ENCODE peak calls at places on chromosome 17, in ten cellular contexts. M is mucosa of gallbladder; G is NCI-H510A treated with DMSO at 0.1 percent for 48 hours; X is ovary; Y is activated T-cell treated with anti-CD3 and anti-CD28 coated beads for 1 hour; L is cardiac septum; Q is occipital lobe; V is AML-193; B is C1 segment of cervical spinal cord; I is stimulated activated CD4-positive, alpha-beta T cell treated with anti-CD3 and anti-CD28 coated beads, TNF-alpha, amount 100 ng/mL, for 4 hours. H is an unnamed sample.

GRCh38 chr17:8150194-8151119 is 1.7 kb downstream of the PER1 start:
- DNase-seq in I (no peak), X (peak), G (no peak), M (no peak), L (no peak), Y (no peak), B (no peak), Q (no peak), V (no peak), H (no peak)

GRCh38 chr17:43169561-43170139 is 1.4 kb upstream of the NBR1 start:
- DNase-seq in L (no peak), Q (peak), I (peak), B (no peak), V (no peak), G (peak), X (peak), M (no peak), Y (no peak), H (peak)

GRCh38 chr17:68036304-68037147 is 991 bp downstream of the KPNA2 start:
- DNase-seq in L (no peak), Y (no peak), I (no peak), B (no peak), G (no peak), X (no peak), M (no peak), V (peak), Q (no peak), H (no peak)

GRCh38 chr17:64008346-64008745 is 10.2 kb downstream of the PRR29 start:
- DNase-seq in Y (no peak), Q (no peak), B (no peak), I (no peak), M (no peak), X (no peak), V (no peak), L (no peak), G (no peak), H (no peak)

GRCh38 chr17:56785396-56785795 is 48.3 kb downstream of the C17orf67 start:
- DNase-seq in L (no peak), X (no peak), Q (no peak), Y (no peak), I (no peak), M (no peak), B (no peak), G (no peak), V (no peak), H (no peak)

GRCh38 chr17:48052956-48053757 is 5.0 kb downstream of the NFE2L1 start:
- DNase-seq in G (peak), I (no peak), B (peak), Y (no peak), L (peak), X (peak), Q (peak), V (no peak), M (peak), H (no peak)

GRCh38 chr17:32502710-32503109 is 15.9 kb downstream of the CDK5R1 start:
- DNase-seq in Y (no peak), M (no peak), G (no peak), X (no peak), Q (no peak), L (no peak), V (no peak), B (no peak), I (no peak), H (no peak)

GRCh38 chr17:41959336-41960095 is 7.1 kb upstream of the CNP start:
- DNase-seq in X (peak), M (no peak), B (peak), Q (no peak), L (no peak), I (no peak), V (peak), G (no peak), Y (no peak), H (no peak)

GRCh38 chr17:70552230-70552981 is 383.1 kb downstream of the KCNJ2 start:
- DNase-seq in Y (no peak), V (peak), G (peak), I (no peak), L (no peak), B (no peak), X (no peak), M (no peak), Q (no peak), H (no peak)

GRCh38 chr17:10063730-10064221 is 134.6 kb downstream of the GAS7 start:
- DNase-seq in M (peak), V (peak), X (no peak), I (no peak), Y (no peak), L (peak), B (no peak), Q (no peak), G (no peak), H (peak)

GRCh38 chr17:50642071-50642721 is 7.5 kb downstream of the ABCC3 start:
- DNase-seq in V (no peak), L (no peak), X (no peak), Y (no peak), B (no peak), Q (no peak), I (no peak), M (no peak), G (no peak), H (no peak)

GRCh38 chr17:82930924-82931695 is 91.3 kb upstream of the ZNF750 start:
- DNase-seq in Y (no peak), B (no peak), M (no peak), I (no peak), V (no peak), Q (no peak), X (peak), G (no peak), L (peak), H (no peak)

GRCh38 chr17:67482784-67483183 is 105.7 kb downstream of the PITPNC1 start:
- DNase-seq in Y (no peak), Q (no peak), X (no peak), G (no peak), V (no peak), L (no peak), M (no peak), B (no peak), I (no peak), H (no peak)

GRCh38 chr17:74387365-74388218 is 20.3 kb downstream of the GPR142 start:
- DNase-seq in V (no peak), L (no peak), I (no peak), G (no peak), Q (no peak), B (no peak), X (no peak), Y (no peak), M (no peak), H (no peak)

GRCh38 chr17:10754861-10755591 is 25.2 kb upstream of the TMEM220 start:
- DNase-seq in Q (no peak), G (no peak), X (no peak), M (no peak), B (no peak), I (no peak), V (no peak), L (no peak), Y (no peak), H (no peak)

GRCh38 chr17:33169580-33170285 is 123.4 kb downstream of the ASIC2 start:
- DNase-seq in Q (no peak), X (no peak), L (no peak), I (no peak), M (no peak), G (no peak), B (no peak), V (no peak), Y (no peak), H (no peak)

GRCh38 chr17:2722611-2723010 is 11.0 kb upstream of the CLUH start:
- DNase-seq in Q (no peak), B (no peak), X (no peak), Y (no peak), M (no peak), L (no peak), G (no peak), V (no peak), I (no peak), H (no peak)

GRCh38 chr17:60901806-60902205 is 224.2 kb downstream of the BCAS3 start:
- DNase-seq in G (no peak), B (no peak), M (no peak), Y (no peak), X (no peak), L (no peak), Q (no peak), V (no peak), I (no peak), H (no peak)

GRCh38 chr17:62880120-62880519 is 72.0 kb upstream of the MARCHF10 start:
- DNase-seq in X (no peak), V (no peak), Q (no peak), Y (no peak), G (no peak), B (no peak), I (no peak), L (no peak), M (no peak), H (no peak)

GRCh38 chr17:29677139-29677834 is 54.6 kb upstream of the CORO6 start:
- DNase-seq in B (peak), Q (no peak), G (no peak), V (no peak), I (no peak), Y (no peak), X (no peak), L (no peak), M (peak), H (no peak)

GRCh38 chr17:69928586-69928985 is 146.4 kb upstream of the KCNJ16 start:
- DNase-seq in L (no peak), I (no peak), G (peak), M (no peak), B (no peak), Q (no peak), V (no peak), Y (no peak), X (no peak), H (no peak)

GRCh38 chr17:79792984-79793923 is 3.6 kb downstream of the CBX8 start:
- DNase-seq in V (no peak), G (no peak), Y (no peak), M (no peak), I (no peak), X (peak), Q (no peak), L (no peak), B (no peak), H (no peak)

GRCh38 chr17:17682737-17683675 is 1.7 kb downstream of the RAI1 start:
- DNase-seq in L (peak), V (no peak), Y (peak), I (peak), G (peak), Q (peak), X (peak), M (peak), B (peak), H (peak)

GRCh38 chr17:76075364-76076099 is 951 bp downstream of the GALR2 start:
- DNase-seq in M (no peak), G (no peak), I (no peak), V (no peak), L (peak), Y (no peak), Q (no peak), B (no peak), X (no peak), H (no peak)

GRCh38 chr17:2965621-2966275 is 97.7 kb downstream of the OR1D5 start:
- DNase-seq in G (no peak), Y (no peak), B (no peak), L (no peak), V (no peak), Q (peak), M (peak), I (no peak), X (no peak), H (no peak)

GRCh38 chr17:8253801-8254200 is 4.7 kb downstream of the PFAS start:
- DNase-seq in M (no peak), L (no peak), X (no peak), B (no peak), Y (no peak), V (no peak), I (no peak), G (no peak), Q (no peak), H (no peak)

GRCh38 chr17:65261682-65262636 is 124.8 kb downstream of the RGS9 start:
- DNase-seq in V (no peak), Y (no peak), G (no peak), B (no peak), L (no peak), M (no peak), X (no peak), Q (no peak), I (no peak), H (no peak)

H was measured in stimulated activated naive CD8-positive, alpha-beta T cell treated with anti-CD3 and anti-CD28 coated beads, Interleukin-15, amount 100 ng/mL, for 72 hours.